ENCODE peak calls at places on chromosome 9, in seven cellular contexts. U is sciatic nerve; I is stimulated activated CD4-positive, alpha-beta T cell treated with anti-CD3 and anti-CD28 coated beads, Interleukin-1b, Interleukin-23, amount 100 ng/mL, for 1 hour; T is activated effector memory CD4-positive, alpha-beta T cell treated with Interleukin-2 at 50 U/mL for 16 hours; E is AG04450; A is heart left ventricle; F is activated CD8-positive, alpha-beta memory T cell treated with anti-CD3 and anti-CD28 coated beads, Interleukin-2, amount 50 U/mL, for 48 hours. O is an unnamed sample.
A peak's percentile ranks its signal among the peaks of the same experiment; 100 is the strongest.

GRCh38 chr9:128903871-128904371 is 16.9 kb upstream of the PHYHD1 start:
- DNase-seq in E (no peak), I (no peak), F (no peak), T (no peak), U (no peak), A (no peak), O (no peak)

GRCh38 chr9:76562511-76562911 is 103.5 kb downstream of the GCNT1 start:
- DNase-seq in A (no peak), I (no peak), U (no peak), E (no peak), F (no peak), T (no peak), O (no peak)

GRCh38 chr9:93673844-93674334 is 97.5 kb downstream of the PHF2 start:
- DNase-seq in A (peak; percentile 15), I (no peak), T (no peak), E (no peak), F (no peak), U (peak; percentile 28), O (peak; percentile 32)

GRCh38 chr9:114216081-114216480 is 60.7 kb downstream of the COL27A1 start:
- DNase-seq in F (no peak), A (peak; percentile 70), E (no peak), I (no peak), T (no peak), U (peak; percentile 75), O (no peak)

GRCh38 chr9:79902937-79903600 is 331.3 kb downstream of the TLE4 start:
- DNase-seq in T (no peak), A (no peak), I (no peak), U (no peak), E (no peak), F (no peak), O (no peak)

GRCh38 chr9:135348076-135348787 is 131.3 kb upstream of the PPP1R26 start:
- DNase-seq in A (no peak), T (no peak), E (no peak), U (no peak), F (no peak), I (no peak), O (no peak)

GRCh38 chr9:82726404-82727276 is 336.3 kb downstream of the RASEF start:
- DNase-seq in E (no peak), U (no peak), F (no peak), A (no peak), I (no peak), T (no peak), O (no peak)

GRCh38 chr9:133761641-133762248 is 23.6 kb upstream of the SARDH start:
- DNase-seq in I (no peak), A (no peak), U (no peak), E (no peak), T (no peak), F (peak; percentile 30), O (peak; percentile 21)

GRCh38 chr9:90002299-90003045 is 397.7 kb downstream of the GADD45G start:
- DNase-seq in I (no peak), A (no peak), F (no peak), E (no peak), U (no peak), T (no peak), O (no peak)

GRCh38 chr9:107504585-107505455 is 15.3 kb upstream of the KLF4 start:
- DNase-seq in F (no peak), U (no peak), I (no peak), T (no peak), A (no peak), E (peak; percentile 43), O (no peak)

GRCh38 chr9:136901516-136902258 is 15.4 kb downstream of the TRAF2 start:
- DNase-seq in F (peak; percentile 82), E (no peak), T (peak; percentile 51), U (no peak), I (peak; percentile 30), A (peak; percentile 41), O (no peak)

GRCh38 chr9:83219924-83220438 is 157.0 kb upstream of the RASEF start:
- DNase-seq in A (no peak), I (no peak), F (no peak), U (no peak), T (no peak), E (no peak), O (no peak)

GRCh38 chr9:120951960-120952630 is 25.5 kb upstream of the TRAF1 start:
- DNase-seq in U (no peak), E (no peak), T (no peak), I (no peak), F (no peak), A (no peak), O (no peak)

GRCh38 chr9:137881591-137882505 is 4.3 kb downstream of the CACNA1B start:
- DNase-seq in F (no peak), U (no peak), I (no peak), E (no peak), T (no peak), A (no peak), O (no peak)

GRCh38 chr9:92641092-92641809 is 28.7 kb downstream of the IPPK start:
- DNase-seq in U (no peak), T (no peak), A (no peak), F (peak; percentile 23), I (no peak), E (no peak), O (no peak)

GRCh38 chr9:113886933-113887332 is 10.8 kb downstream of the ZNF618 start:
- DNase-seq in A (no peak), U (no peak), E (no peak), I (no peak), T (no peak), F (no peak), O (no peak)

GRCh38 chr9:7316458-7316795 is 483.2 kb downstream of the DMAC1 start:
- DNase-seq in U (no peak), A (no peak), I (no peak), F (no peak), T (no peak), E (no peak), O (no peak)

GRCh38 chr9:94445846-94446245 is 109.0 kb upstream of the PCAT7 start:
- DNase-seq in F (no peak), E (no peak), A (no peak), I (no peak), U (no peak), T (no peak), O (no peak)

GRCh38 chr9:128276574-128277270 is 646 bp downstream of the SWI5 start:
- DNase-seq in E (no peak), U (peak; percentile 69), T (no peak), F (no peak), A (no peak), I (no peak), O (peak; percentile 62)

GRCh38 chr9:125889122-125889523 is 141.9 kb downstream of the PBX3 start:
- DNase-seq in U (peak; percentile 57), T (no peak), A (peak; percentile 67), E (no peak), F (no peak), I (no peak), O (peak; percentile 55)

GRCh38 chr9:107260437-107261081 is 22.5 kb upstream of the RAD23B start:
- DNase-seq in U (no peak), A (no peak), F (no peak), E (no peak), T (no peak), I (no peak), O (no peak)

GRCh38 chr9:34380034-34380510 is 3.4 kb upstream of the MYORG start:
- DNase-seq in U (no peak), I (no peak), F (peak; percentile 63), E (no peak), A (no peak), T (no peak), O (peak; percentile 66)

GRCh38 chr9:34333836-34334235 is 4.5 kb downstream of the NUDT2 start:
- DNase-seq in A (no peak), U (no peak), T (no peak), F (no peak), I (no peak), E (no peak), O (no peak)

GRCh38 chr9:109454601-109455155 is 43.4 kb downstream of the PTPN3 start:
- DNase-seq in A (no peak), E (no peak), F (no peak), U (no peak), I (no peak), T (no peak), O (no peak)

O was measured in ecto neural progenitor cell.